ENCODE peak calls at places on chromosome 11, in six cellular contexts. O is NCI-H1694 treated with DMSO at 0.1 percent for 48 hours; A is BE2C; N is activated T-helper 1 cell treated with anti-CD3 and anti-CD28 coated beads, Interleukin-12 subunit alpha, Interleukin-12 subunit beta, Interleukin-2, Interleukin-4 antibody, amounts not matched to agents 30 ng/mL and 10 ng/mL and 1 ng/mL, durations not matched to agents 14 hours and 24 hours and 36 hours; B is NCI-H524 treated with DMSO at 0.1 percent for 48 hours; Q is H4. W is an unnamed sample.

GRCh38 chr11:95132956-95133355 is 43.3 kb downstream of the ENDOD1 start:
- DNase-seq in O (no peak), N (no peak), B (no peak), A (no peak), Q (peak; percentile 78), W (peak; percentile 76)

GRCh38 chr11:104529916-104530315 is 366.0 kb upstream of the PDGFD start:
- DNase-seq in N (no peak), Q (no peak), B (no peak), A (no peak), O (peak; percentile 21), W (no peak)

GRCh38 chr11:111499483-111499882 is 12.7 kb downstream of the BTG4 start:
- DNase-seq in O (no peak), B (no peak), A (no peak), Q (no peak), N (no peak), W (no peak)

GRCh38 chr11:8905528-8906165 is 5.3 kb upstream of the AKIP1 start:
- DNase-seq in B (no peak), A (no peak), N (no peak), Q (no peak), O (no peak), W (peak; percentile 74)

GRCh38 chr11:71251761-71252433 is 480 bp downstream of the SHANK2 start:
- DNase-seq in N (no peak), B (no peak), A (peak; percentile 73), O (no peak), Q (no peak), W (no peak)

GRCh38 chr11:127451852-127452251 is 451.3 kb upstream of the KIRREL3 start:
- DNase-seq in A (no peak), B (no peak), Q (no peak), O (peak; percentile 28), N (no peak), W (no peak)

GRCh38 chr11:6655790-6656580 is at the start of gene DCHS1:
- DNase-seq in B (no peak), O (no peak), A (peak; percentile 14), Q (no peak), N (no peak), W (no peak)

GRCh38 chr11:126082251-126083109 is 19.8 kb upstream of the CDON start:
- DNase-seq in O (no peak), B (no peak), A (no peak), Q (no peak), N (no peak), W (no peak)

GRCh38 chr11:65770951-65771567 is 9.7 kb downstream of the AP5B1 start:
- DNase-seq in Q (no peak), A (no peak), O (no peak), N (no peak), B (no peak), W (no peak)

GRCh38 chr11:66938582-66939135 is 19.5 kb downstream of the PC start:
- DNase-seq in B (no peak), N (no peak), Q (no peak), O (no peak), A (no peak), W (no peak)

GRCh38 chr11:830295-831131 is 2.2 kb upstream of the CD151 start:
- DNase-seq in B (no peak), O (peak; percentile 50), Q (no peak), A (peak; percentile 81), N (no peak), W (peak; percentile 55)

GRCh38 chr11:60895687-60896086 is 10.7 kb downstream of the PRPF19 start:
- DNase-seq in O (no peak), A (no peak), Q (no peak), N (no peak), B (no peak), W (no peak)

GRCh38 chr11:126680109-126680508 is 320.5 kb downstream of the KIRREL3 start:
- DNase-seq in N (no peak), O (no peak), Q (no peak), A (no peak), B (no peak), W (no peak)

GRCh38 chr11:2099523-2100316 is 39.5 kb downstream of the IGF2 start:
- DNase-seq in A (no peak), O (no peak), N (no peak), Q (no peak), B (no peak), W (no peak)

GRCh38 chr11:120413480-120413879 is 77.3 kb downstream of the ARHGEF12 start:
- DNase-seq in O (no peak), N (no peak), A (no peak), Q (no peak), B (no peak), W (no peak)

GRCh38 chr11:96424693-96425092 is 34.9 kb downstream of the JRKL start:
- DNase-seq in Q (no peak), N (no peak), O (no peak), B (no peak), A (no peak), W (no peak)

GRCh38 chr11:12662101-12662500 is 12.1 kb upstream of the TEAD1 start:
- DNase-seq in A (no peak), O (no peak), N (no peak), B (no peak), Q (no peak), W (no peak)

GRCh38 chr11:62553839-62554361 is 7.3 kb upstream of the AHNAK start:
- DNase-seq in B (no peak), N (no peak), Q (no peak), O (no peak), A (no peak), W (peak; percentile 21)

GRCh38 chr11:76524919-76525318 is 80.1 kb downstream of the EMSY start:
- DNase-seq in N (no peak), O (no peak), Q (peak; percentile 8), B (no peak), A (no peak), W (no peak)

GRCh38 chr11:16350125-16350524 is 6.2 kb downstream of the SOX6 start:
- DNase-seq in N (no peak), Q (no peak), O (no peak), B (no peak), A (no peak), W (no peak)

GRCh38 chr11:64656797-64657196 is 65.8 kb downstream of the SLC22A12 start:
- DNase-seq in B (no peak), N (no peak), Q (no peak), A (peak; percentile 51), O (no peak), W (no peak)

GRCh38 chr11:17506942-17507341 is 30.3 kb upstream of the ABCC8 start:
- DNase-seq in B (no peak), N (no peak), A (no peak), O (no peak), Q (no peak), W (no peak)

GRCh38 chr11:92180664-92181251 is 43.9 kb upstream of the FAT3 start:
- DNase-seq in A (no peak), Q (no peak), O (no peak), N (no peak), B (no peak), W (no peak)

GRCh38 chr11:34274712-34275398 is 83.0 kb downstream of the ABTB2 start:
- DNase-seq in Q (peak; percentile 99), N (no peak), A (peak; percentile 60), B (no peak), O (no peak), W (no peak)

GRCh38 chr11:47406896-47407745 is 1.3 kb upstream of the SLC39A13 start:
- DNase-seq in Q (no peak), A (no peak), O (no peak), B (no peak), N (no peak), W (no peak)

GRCh38 chr11:93133710-93134109 is 64.1 kb downstream of the SLC36A4 start:
- DNase-seq in O (no peak), N (no peak), B (no peak), Q (no peak), A (no peak), W (no peak)

GRCh38 chr11:121067453-121067852 is 33.6 kb upstream of the TECTA start:
- DNase-seq in N (no peak), Q (peak; percentile 21), O (peak; percentile 14), A (no peak), B (no peak), W (no peak)

GRCh38 chr11:12195773-12196172 is 85.4 kb downstream of the MICAL2 start:
- DNase-seq in A (no peak), Q (no peak), O (no peak), N (peak; percentile 62), B (no peak), W (no peak)

GRCh38 chr11:119709638-119710346 is 19.2 kb downstream of the NECTIN1 start:
- DNase-seq in A (peak; percentile 77), Q (peak; percentile 67), N (no peak), B (peak; percentile 90), O (peak; percentile 80), W (no peak)

GRCh38 chr11:69368119-69368880 is 74.3 kb downstream of the MYEOV start:
- DNase-seq in B (no peak), N (no peak), Q (no peak), A (no peak), O (no peak), W (no peak)

GRCh38 chr11:75140269-75141138 is 10.4 kb upstream of the SLCO2B1 start:
- DNase-seq in Q (peak; percentile 32), O (no peak), A (peak; percentile 79), N (peak; percentile 70), B (no peak), W (peak; percentile 41)

GRCh38 chr11:82719316-82719715 is 14.3 kb downstream of the FAM181B start:
- DNase-seq in N (no peak), Q (no peak), B (no peak), O (peak; percentile 40), A (peak; percentile 38), W (no peak)

GRCh38 chr11:94128746-94129504 is at the start of gene PANX1:
- DNase-seq in O (peak; percentile 60), Q (peak; percentile 77), B (peak; percentile 37), N (peak; percentile 73), A (peak; percentile 87), W (peak; percentile 45)

GRCh38 chr11:128290106-128290840 is 297.1 kb downstream of the ETS1 start:
- DNase-seq in N (peak; percentile 76), B (no peak), Q (peak; percentile 87), O (peak; percentile 36), A (peak; percentile 65), W (peak; percentile 85)